ENCODE peak calls at places on chromosomes 6 and 20, in seven cellular contexts. L is AG10803; D is HTR-8/SVneo; C is effector memory CD8-positive, alpha-beta T cell; Q is germinal center; R is Peyer's patch; F is AG09309. N is an unnamed sample.

GRCh38 chr20:18541741-18542140 is 25.5 kb upstream of the SMIM26 start:
- DNase-seq in L (no peak), D (no peak), C (no peak), Q (no peak), R (no peak), F (no peak), N (no peak)

GRCh38 chr6:161406633-161407032 is 132.8 kb upstream of the AGPAT4 start:
- DNase-seq in L (peak; percentile 92), D (peak; percentile 42), C (no peak), Q (no peak), R (no peak), F (peak; percentile 75), N (no peak)

GRCh38 chr6:134882426-134883038 is 67.4 kb downstream of the ALDH8A1 start:
- DNase-seq in L (peak; percentile 73), D (peak; percentile 19), C (peak; percentile 44), Q (no peak), R (peak; percentile 89), F (peak; percentile 39), N (no peak)

GRCh38 chr6:83270971-83271714 is 78.0 kb downstream of the RWDD2A start:
- DNase-seq in L (peak; percentile 60), D (peak; percentile 17), C (no peak), Q (no peak), R (no peak), F (peak; percentile 70), N (no peak)

GRCh38 chr20:2093200-2093781 is 8.3 kb upstream of the STK35 start:
- DNase-seq in L (no peak), D (no peak), C (peak; percentile 20), Q (peak; percentile 40), R (peak; percentile 62), F (no peak), N (no peak)

GRCh38 chr20:8362457-8362856 is 230.4 kb downstream of the PLCB1 start:
- DNase-seq in L (no peak), D (no peak), C (no peak), Q (no peak), R (no peak), F (no peak), N (no peak)

GRCh38 chr6:141472123-141472522 is 660.6 kb upstream of the GJE1 start:
- DNase-seq in L (no peak), D (no peak), C (no peak), Q (no peak), R (no peak), F (no peak), N (no peak)

GRCh38 chr6:142013875-142014495 is 118.7 kb upstream of the GJE1 start:
- DNase-seq in L (no peak), D (no peak), C (no peak), Q (no peak), R (no peak), F (no peak), N (no peak)

GRCh38 chr20:39795401-39796272 is 833.5 kb downstream of the DHX35 start:
- DNase-seq in L (peak; percentile 29), D (no peak), C (no peak), Q (no peak), R (no peak), F (no peak), N (no peak)

N was measured in esophagus squamous epithelium.